ENCODE peak calls at places on chromosomes 2 and 18, in six cellular contexts. One of them, this sample, is unnamed.

GRCh38 chr18:14944838-14945237 is 196.9 kb downstream of the ANKRD30B start:
- DNase-seq in mesenchymal stem cell: no peak
- DNase-seq in neuronal stem cell: no peak
- DNase-seq in H9: no peak
- DNase-seq in IMR-90: no peak
- DNase-seq in H1: no peak
- DNase-seq in this sample: no peak

GRCh38 chr2:21361406-21361805 is 237.6 kb downstream of the TDRD15 start:
- DNase-seq in H1: no peak
- DNase-seq in neuronal stem cell: no peak
- DNase-seq in mesenchymal stem cell: no peak
- DNase-seq in H9: no peak
- DNase-seq in IMR-90: no peak
- DNase-seq in this sample: no peak

GRCh38 chr2:114005110-114005783 is 115.4 kb downstream of the ACTR3 start:
- DNase-seq in H9: no peak
- DNase-seq in mesenchymal stem cell: no peak
- DNase-seq in H1: no peak
- DNase-seq in IMR-90: no peak
- DNase-seq in neuronal stem cell: no peak
- DNase-seq in this sample: no peak

GRCh38 chr18:74217476-74218143 is 69.3 kb downstream of the TIMM21 start:
- DNase-seq in H9: no peak
- DNase-seq in neuronal stem cell: no peak
- DNase-seq in mesenchymal stem cell: no peak
- DNase-seq in IMR-90: no peak
- DNase-seq in H1: no peak
- DNase-seq in this sample: peak; percentile 97

GRCh38 chr18:61991201-61991600 is 98.4 kb upstream of the RNF152 start:
- DNase-seq in neuronal stem cell: no peak
- DNase-seq in IMR-90: peak; percentile 71
- DNase-seq in H1: no peak
- DNase-seq in H9: no peak
- DNase-seq in mesenchymal stem cell: peak; percentile 63
- DNase-seq in this sample: no peak

GRCh38 chr2:54471221-54471711 is 15.1 kb downstream of the SPTBN1 start:
- DNase-seq in neuronal stem cell: no peak
- DNase-seq in H9: no peak
- DNase-seq in H1: no peak
- DNase-seq in IMR-90: peak; percentile 81
- DNase-seq in mesenchymal stem cell: peak; percentile 81
- DNase-seq in this sample: peak; percentile 84

GRCh38 chr2:42795871-42796301 is 3.5 kb upstream of the HAAO start:
- DNase-seq in H9: no peak
- DNase-seq in IMR-90: peak; percentile 84
- DNase-seq in neuronal stem cell: no peak
- DNase-seq in mesenchymal stem cell: peak; percentile 66
- DNase-seq in H1: no peak
- DNase-seq in this sample: no peak

GRCh38 chr2:152555048-152555447 is 162.2 kb downstream of the PRPF40A start:
- DNase-seq in mesenchymal stem cell: no peak
- DNase-seq in H1: no peak
- DNase-seq in neuronal stem cell: no peak
- DNase-seq in IMR-90: no peak
- DNase-seq in H9: no peak
- DNase-seq in this sample: no peak

GRCh38 chr2:171430516-171431410 is 3.0 kb downstream of the METTL8 start:
- DNase-seq in mesenchymal stem cell: no peak
- DNase-seq in H1: no peak
- DNase-seq in IMR-90: no peak
- DNase-seq in neuronal stem cell: no peak
- DNase-seq in H9: peak; percentile 55
- DNase-seq in this sample: no peak

GRCh38 chr2:63345285-63345633 is 243.0 kb downstream of the WDPCP start:
- DNase-seq in H9: no peak
- DNase-seq in IMR-90: no peak
- DNase-seq in H1: no peak
- DNase-seq in mesenchymal stem cell: no peak
- DNase-seq in neuronal stem cell: no peak
- DNase-seq in this sample: no peak
- H2BK5ac ChIP-seq in H9: no peak overlapping the region
- H2BK5ac ChIP-seq in IMR-90: no peak overlapping the region
- H2BK5ac ChIP-seq in H1: no peak overlapping the region
- H2BK5ac ChIP-seq in mesenchymal stem cell: no peak overlapping the region
- H2BK5ac ChIP-seq in neuronal stem cell: no peak overlapping the region
- H2BK5ac ChIP-seq in this sample: no peak overlapping the region

GRCh38 chr18:79526468-79527460 is 131.0 kb downstream of the NFATC1 start:
- DNase-seq in H1: no peak
- DNase-seq in neuronal stem cell: no peak
- DNase-seq in IMR-90: no peak
- DNase-seq in H9: no peak
- DNase-seq in mesenchymal stem cell: no peak
- DNase-seq in this sample: no peak
- H2AFZ ChIP-seq in H1: no peak overlapping the region
- H2AFZ ChIP-seq in neuronal stem cell: no peak overlapping the region
- H2AFZ ChIP-seq in IMR-90: no peak overlapping the region
- H2AFZ ChIP-seq in H9: no peak overlapping the region
- H2AFZ ChIP-seq in mesenchymal stem cell: no peak overlapping the region
- H2AFZ ChIP-seq in this sample: no peak overlapping the region

GRCh38 chr2:182718459-182718858 is 2.4 kb downstream of the DNAJC10 start:
- DNase-seq in H1: no peak
- DNase-seq in IMR-90: no peak
- DNase-seq in neuronal stem cell: no peak
- DNase-seq in H9: no peak
- DNase-seq in mesenchymal stem cell: no peak
- DNase-seq in this sample: no peak

GRCh38 chr2:182715121-182715895 is 749 bp upstream of the DNAJC10 start:
- DNase-seq in H1: no peak
- DNase-seq in H9: no peak
- DNase-seq in mesenchymal stem cell: peak; percentile 46
- DNase-seq in neuronal stem cell: no peak
- DNase-seq in IMR-90: peak; percentile 42
- DNase-seq in this sample: no peak

GRCh38 chr2:182716665-182716990 is 571 bp downstream of the DNAJC10 start:
- DNase-seq in IMR-90: no peak
- DNase-seq in mesenchymal stem cell: no peak
- DNase-seq in H1: no peak
- DNase-seq in neuronal stem cell: no peak
- DNase-seq in H9: no peak
- DNase-seq in this sample: peak; percentile 2

GRCh38 chr2:182717451-182718215 is 1.6 kb downstream of the DNAJC10 start:
- DNase-seq in mesenchymal stem cell: no peak
- DNase-seq in IMR-90: no peak
- DNase-seq in H9: no peak
- DNase-seq in neuronal stem cell: no peak
- DNase-seq in H1: no peak
- DNase-seq in this sample: no peak

DNA sequence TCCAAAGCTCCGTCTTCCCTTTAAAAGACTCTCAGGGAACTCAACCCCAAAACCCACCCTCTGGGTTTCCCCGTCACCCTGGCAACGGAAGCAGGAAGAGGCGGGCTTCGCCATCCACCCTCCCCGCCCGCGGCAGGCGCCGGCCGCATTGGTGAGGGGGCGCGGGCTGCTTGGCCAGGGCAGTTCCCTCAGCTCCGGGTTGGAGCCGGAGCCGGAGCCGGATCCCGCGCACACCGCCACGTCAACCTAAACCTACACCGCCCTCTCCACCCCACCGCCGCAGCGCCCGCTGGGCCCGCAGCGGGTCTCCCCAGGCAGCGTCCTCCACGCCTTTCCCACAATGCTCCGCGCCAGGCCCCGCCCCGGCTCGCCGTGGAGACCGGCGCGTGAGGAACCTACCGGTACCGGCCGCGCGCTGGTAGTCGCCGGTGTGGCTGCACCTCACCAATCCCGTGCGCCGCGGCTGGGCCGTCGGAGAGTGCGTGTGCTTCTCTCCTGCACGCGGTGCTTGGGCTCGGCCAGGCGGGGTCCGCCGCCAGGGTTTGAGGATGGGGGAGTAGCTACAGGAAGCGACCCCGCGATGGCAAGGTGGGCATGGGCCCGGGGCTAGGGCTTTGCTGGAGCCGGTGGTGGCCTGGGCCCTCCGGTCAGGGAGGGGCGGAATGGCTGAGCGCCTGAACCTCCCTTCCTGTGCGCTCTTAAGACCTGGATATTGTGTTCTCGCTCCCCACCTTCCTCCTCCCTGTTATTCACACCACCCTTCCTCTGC is at the start of gene DNAJC10:
- DNase-seq in H9: peak; percentile 93
- DNase-seq in mesenchymal stem cell: peak; percentile 95
- DNase-seq in neuronal stem cell: peak; percentile 85
- DNase-seq in H1: peak; percentile 70
- DNase-seq in IMR-90: peak; percentile 93
- DNase-seq in this sample: peak; percentile 93
- H2BK5ac ChIP-seq in H9: no peak within 1 kb of the TSS
- H2BK5ac ChIP-seq in mesenchymal stem cell: peak within 1 kb of the TSS; percentile 33
- H2BK5ac ChIP-seq in neuronal stem cell: no peak within 1 kb of the TSS
- H2BK5ac ChIP-seq in H1: peak within 1 kb of the TSS; percentile 94
- H2BK5ac ChIP-seq in IMR-90: peak within 1 kb of the TSS; percentile 65
- H2BK5ac ChIP-seq in this sample: peak within 1 kb of the TSS; percentile 63

DNA sequence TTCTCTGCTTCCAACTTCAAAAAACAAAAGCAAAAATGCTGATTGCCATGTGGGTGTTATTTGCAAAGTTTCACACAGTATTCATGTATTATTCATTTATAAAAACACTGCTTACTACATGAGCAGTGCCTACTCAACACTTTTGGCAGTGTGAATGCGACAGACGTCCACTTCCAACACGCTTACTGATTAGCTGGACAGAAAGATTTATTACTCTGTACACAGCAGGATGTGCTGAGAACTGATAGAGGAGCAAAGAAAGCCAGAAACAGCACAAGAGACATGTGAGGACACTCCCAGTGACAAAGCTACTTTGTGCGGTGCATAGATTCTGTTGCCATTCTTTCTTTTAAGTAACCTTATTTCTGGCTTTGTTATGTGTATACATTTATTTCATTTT is 258.7 kb downstream of the DLGAP1 start:
- DNase-seq in IMR-90: no peak
- DNase-seq in mesenchymal stem cell: no peak
- DNase-seq in neuronal stem cell: no peak
- DNase-seq in H1: no peak
- DNase-seq in H9: no peak
- DNase-seq in this sample: no peak
- H2AFZ ChIP-seq in IMR-90: no peak overlapping the region
- H2AFZ ChIP-seq in mesenchymal stem cell: no peak overlapping the region
- H2AFZ ChIP-seq in neuronal stem cell: no peak overlapping the region
- H2AFZ ChIP-seq in H1: no peak overlapping the region
- H2AFZ ChIP-seq in H9: no peak overlapping the region
- H2AFZ ChIP-seq in this sample: no peak overlapping the region

DNA sequence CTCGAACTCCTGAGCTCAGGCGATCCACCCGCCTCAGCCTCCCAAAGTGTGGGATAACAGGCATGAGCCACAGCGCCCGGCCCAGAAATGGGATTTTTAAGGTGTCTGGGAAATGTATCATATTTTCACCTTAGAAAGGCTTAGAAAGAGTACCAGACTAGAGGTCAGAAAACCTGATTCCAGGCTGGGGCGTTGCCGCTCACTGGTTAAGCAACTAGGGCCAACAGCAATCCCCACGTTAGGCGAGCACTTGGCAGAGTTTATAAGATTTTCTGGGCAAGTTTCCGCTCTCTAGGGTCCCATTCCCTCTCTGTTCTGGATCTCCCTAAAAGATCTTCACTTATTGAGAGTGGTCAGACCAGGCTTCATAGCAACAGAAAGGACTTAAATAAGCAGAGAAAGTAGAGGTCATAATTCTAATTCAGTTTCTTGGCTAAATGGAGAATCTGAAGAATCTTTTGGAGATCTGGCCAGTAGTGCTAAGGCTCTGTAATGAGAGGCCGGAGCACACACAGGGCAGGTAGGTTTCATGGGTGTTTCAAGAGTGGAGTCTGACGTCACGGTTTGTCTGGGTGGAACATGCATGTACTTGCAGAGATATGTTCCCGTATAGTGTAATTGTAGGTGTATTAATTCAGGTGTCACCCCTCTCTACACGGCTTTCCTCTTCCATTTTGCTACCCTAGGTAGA is 4.2 kb upstream of the SMAD7 start:
- DNase-seq in neuronal stem cell: no peak
- DNase-seq in IMR-90: no peak
- DNase-seq in H1: no peak
- DNase-seq in H9: peak; percentile 23
- DNase-seq in mesenchymal stem cell: no peak
- DNase-seq in this sample: peak; percentile 90
- H2BK5ac ChIP-seq in neuronal stem cell: no peak overlapping the region
- H2BK5ac ChIP-seq in IMR-90: peak overlapping the region; percentile 96
- H2BK5ac ChIP-seq in H1: peak overlapping the region; percentile 64
- H2BK5ac ChIP-seq in H9: no peak overlapping the region
- H2BK5ac ChIP-seq in mesenchymal stem cell: no peak overlapping the region
- H2BK5ac ChIP-seq in this sample: peak overlapping the region; percentile 71

DNA sequence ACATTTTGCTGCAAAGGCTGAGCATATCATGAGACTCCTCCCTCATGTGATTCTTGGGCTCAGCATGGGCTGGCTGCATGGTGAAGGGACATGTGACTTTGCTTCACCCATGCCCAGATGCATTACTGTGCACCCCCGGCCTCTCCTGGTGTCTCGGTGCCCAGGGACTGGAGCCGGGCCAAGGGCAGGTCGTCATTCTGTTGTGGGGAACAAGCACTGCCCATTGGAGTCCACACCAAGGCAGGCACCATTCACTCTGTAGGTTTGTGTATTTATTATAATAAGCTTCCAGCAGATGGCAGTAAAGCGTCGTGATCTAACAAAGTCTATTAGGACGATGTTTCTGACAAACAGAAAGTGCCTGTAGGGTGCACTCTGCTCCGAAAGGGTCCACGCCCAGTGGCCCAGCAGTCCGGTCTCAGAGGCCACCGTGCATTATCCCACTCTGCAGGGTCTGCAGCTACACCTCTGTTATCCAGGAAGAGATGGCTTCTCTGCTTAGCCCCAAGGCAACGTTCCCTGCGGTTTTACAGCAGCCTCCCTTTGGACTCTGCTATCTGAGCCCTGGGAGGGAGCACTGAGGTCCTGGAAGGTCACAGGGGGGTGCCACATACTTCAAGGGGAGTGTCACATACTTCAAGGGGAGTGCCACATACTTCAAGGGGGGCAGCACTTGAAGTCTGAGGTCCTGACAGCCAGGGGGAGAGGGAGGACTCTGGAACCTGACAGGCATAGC is 219.6 kb downstream of the TSN start:
- DNase-seq in neuronal stem cell: peak; percentile 79
- DNase-seq in H1: peak; percentile 27
- DNase-seq in H9: peak; percentile 79
- DNase-seq in mesenchymal stem cell: peak; percentile 73
- DNase-seq in IMR-90: peak; percentile 71
- DNase-seq in this sample: peak; percentile 47
- H2AFZ ChIP-seq in neuronal stem cell: peak overlapping the region; percentile 79
- H2AFZ ChIP-seq in H1: peak overlapping the region; percentile 93
- H2AFZ ChIP-seq in H9: peak overlapping the region; percentile 74
- H2AFZ ChIP-seq in mesenchymal stem cell: peak overlapping the region; percentile 15
- H2AFZ ChIP-seq in IMR-90: peak overlapping the region; percentile 88
- H2AFZ ChIP-seq in this sample: no peak overlapping the region